ENCODE peak calls at places on chromosomes 6 and 20, in seven cellular contexts. V is ascending aorta; H is activated T-helper 9 cell treated with anti-CD3 and anti-CD28 coated beads, Interleukin-2, amount 50 U/mL, for 16 hours; M is heart left ventricle; Z is osteoblast; C is stimulated activated CD4-positive, alpha-beta T cell treated with anti-CD3 and anti-CD28 coated beads, Interleukin-15, amount 100 ng/mL, for 1 hour; J is naive thymus-derived CD4-positive, alpha-beta T cell. P is an unnamed sample.

GRCh38 chr20:62405108-62405980 is 1.7 kb downstream of the CABLES2 start:
- DNase-seq in V (no peak), H (no peak), M (no peak), Z (peak; percentile 97), C (no peak), J (no peak), P (no peak)

GRCh38 chr6:138455746-138456392 is 43.4 kb downstream of the NHSL1 start:
- DNase-seq in V (no peak), H (no peak), M (no peak), Z (no peak), C (no peak), J (no peak), P (no peak)

GRCh38 chr6:152981219-152981618 is 1.6 kb downstream of the FBXO5 start:
- DNase-seq in V (no peak), H (no peak), M (no peak), Z (no peak), C (no peak), J (no peak), P (no peak)

GRCh38 chr6:169022079-169022478 is 231.6 kb downstream of the THBS2 start:
- DNase-seq in V (no peak), H (no peak), M (no peak), Z (no peak), C (no peak), J (no peak), P (no peak)

GRCh38 chr20:8344106-8344505 is 212.0 kb downstream of the PLCB1 start:
- DNase-seq in V (no peak), H (no peak), M (no peak), Z (no peak), C (no peak), J (no peak), P (no peak)

GRCh38 chr6:13334953-13335352 is 6.6 kb upstream of the TBC1D7 start:
- DNase-seq in V (no peak), H (no peak), M (no peak), Z (no peak), C (no peak), J (no peak), P (no peak)

GRCh38 chr20:7392551-7392950 is 547.7 kb downstream of the HAO1 start:
- DNase-seq in V (no peak), H (no peak), M (no peak), Z (no peak), C (no peak), J (no peak), P (no peak)

GRCh38 chr6:68976260-68976659 is 341.2 kb downstream of the ADGRB3 start:
- DNase-seq in V (no peak), H (no peak), M (no peak), Z (no peak), C (no peak), J (no peak), P (no peak)

GRCh38 chr20:61529354-61529753 is 277.3 kb downstream of the CDH4 start:
- DNase-seq in V (no peak), H (no peak), M (no peak), Z (no peak), C (no peak), J (no peak), P (no peak)

GRCh38 chr6:42889815-42890214 is 10.4 kb downstream of the RPL7L1 start:
- DNase-seq in V (no peak), H (no peak), M (no peak), Z (no peak), C (no peak), J (no peak), P (no peak)

GRCh38 chr6:134080171-134080795 is 27.9 kb upstream of the SLC2A12 start:
- DNase-seq in V (no peak), H (no peak), M (no peak), Z (no peak), C (no peak), J (no peak), P (no peak)

GRCh38 chr20:35232575-35232974 is 6.1 kb downstream of the MMP24 start:
- DNase-seq in V (no peak), H (no peak), M (no peak), Z (peak; percentile 91), C (no peak), J (no peak), P (no peak)

GRCh38 chr6:42748241-42748898 is 2.5 kb upstream of the TBCC start:
- DNase-seq in V (no peak), H (no peak), M (no peak), Z (peak; percentile 78), C (no peak), J (no peak), P (no peak)

GRCh38 chr6:141906569-141907080 is 226.1 kb upstream of the GJE1 start:
- DNase-seq in V (no peak), H (no peak), M (no peak), Z (no peak), C (no peak), J (no peak), P (no peak)

GRCh38 chr20:3239867-3240775 is 1.1 kb upstream of the SLC4A11 start:
- DNase-seq in V (no peak), H (no peak), M (no peak), Z (peak; percentile 78), C (no peak), J (no peak), P (no peak)

GRCh38 chr6:960356-960755 is 267.4 kb upstream of the EXOC2 start:
- DNase-seq in V (no peak), H (no peak), M (no peak), Z (no peak), C (no peak), J (no peak), P (no peak)

GRCh38 chr20:42024653-42025052 is 406.5 kb upstream of the CHD6 start:
- DNase-seq in V (no peak), H (no peak), M (no peak), Z (no peak), C (no peak), J (no peak), P (no peak)

GRCh38 chr6:5223309-5223708 is 37.4 kb downstream of the LYRM4 start:
- DNase-seq in V (no peak), H (no peak), M (no peak), Z (no peak), C (no peak), J (no peak), P (no peak)

GRCh38 chr6:28896505-28897392 is 27.0 kb downstream of the TRIM27 start:
- DNase-seq in V (no peak), H (peak; percentile 13), M (peak; percentile 42), Z (no peak), C (no peak), J (peak; percentile 42), P (peak; percentile 22)

GRCh38 chr20:4713401-4713800 is 8.3 kb upstream of the PRND start:
- DNase-seq in V (no peak), H (no peak), M (no peak), Z (no peak), C (no peak), J (no peak), P (no peak)

GRCh38 chr20:41169791-41170351 is 32.5 kb downstream of the PLCG1 start:
- DNase-seq in V (no peak), H (no peak), M (no peak), Z (peak; percentile 97), C (no peak), J (no peak), P (no peak)

GRCh38 chr6:79947191-79948173 is at the start of gene ELOVL4:
- DNase-seq in V (no peak), H (peak; percentile 62), M (peak; percentile 50), Z (peak; percentile 91), C (peak; percentile 37), J (peak; percentile 60), P (peak; percentile 31)

GRCh38 chr20:35025116-35025515 is 67.5 kb downstream of the TRPC4AP start:
- DNase-seq in V (no peak), H (no peak), M (no peak), Z (no peak), C (no peak), J (no peak), P (no peak)

GRCh38 chr6:33092385-33092784 is 16.6 kb downstream of the HLA-DPB1 start:
- DNase-seq in V (no peak), H (no peak), M (no peak), Z (no peak), C (no peak), J (no peak), P (no peak)

GRCh38 chr6:118843685-118844390 is 50.1 kb upstream of the ASF1A start:
- DNase-seq in V (no peak), H (no peak), M (no peak), Z (no peak), C (no peak), J (no peak), P (no peak)

GRCh38 chr6:47188588-47189021 is 121.1 kb downstream of the TNFRSF21 start:
- DNase-seq in V (no peak), H (no peak), M (no peak), Z (no peak), C (no peak), J (no peak), P (no peak)

GRCh38 chr6:142819603-142820335 is 125.2 kb downstream of the HIVEP2 start:
- DNase-seq in V (no peak), H (peak; percentile 28), M (no peak), Z (no peak), C (no peak), J (peak; percentile 45), P (peak; percentile 13)

GRCh38 chr6:149429427-149430360 is 29.6 kb downstream of the SUMO4 start:
- DNase-seq in V (no peak), H (no peak), M (no peak), Z (peak; percentile 76), C (no peak), J (no peak), P (no peak)

GRCh38 chr6:4360920-4361319 is 225.5 kb upstream of the ECI2 start:
- DNase-seq in V (no peak), H (no peak), M (no peak), Z (no peak), C (no peak), J (no peak), P (no peak)

GRCh38 chr6:11335826-11336225 is 103.4 kb upstream of the NEDD9 start:
- DNase-seq in V (no peak), H (no peak), M (no peak), Z (no peak), C (no peak), J (no peak), P (no peak)

GRCh38 chr6:148720371-148720770 is 26.5 kb upstream of the UST start:
- DNase-seq in V (no peak), H (no peak), M (no peak), Z (peak; percentile 84), C (no peak), J (no peak), P (no peak)

P was measured in activated gamma-delta T cell treated with anti-CD3 and anti-CD28 coated beads, Interleukin-2, amount 50 U/mL, for 16 hours.